ENCODE peak calls at places on chromosomes 7 and 10, in ten cellular contexts. R is uterus, T is cardiac muscle cell, Z is HCT116, L is HL-60, P is dorsolateral prefrontal cortex, F is GM23338, W is AG09309, G is fibroblast of pulmonary artery, B is right lobe of liver. K is an unnamed sample.

GRCh38 chr7:111424768-111425167 is 137.5 kb downstream of the IMMP2L start:
- DNase-seq in R (no peak), T (no peak), Z (no peak), L (no peak), P (no peak), F (no peak), W (no peak), G (peak), B (no peak), K (no peak)

GRCh38 chr7:150383710-150384397 is 4.7 kb downstream of the ZNF775 start:
- DNase-seq in R (no peak), T (peak), Z (no peak), L (no peak), P (peak), F (peak), W (no peak), G (no peak), B (peak), K (no peak)

GRCh38 chr7:108079291-108080057 is 50.7 kb downstream of the LAMB4 start:
- DNase-seq in R (no peak), T (no peak), Z (no peak), L (no peak), P (no peak), F (no peak), W (peak), G (peak), B (no peak), K (no peak)

GRCh38 chr7:22723171-22723601 is 3.8 kb upstream of the IL6 start:
- DNase-seq in R (peak), T (peak), Z (no peak), L (no peak), P (no peak), F (no peak), W (no peak), G (peak), B (peak), K (no peak)

GRCh38 chr7:52995676-52996075 is 39.8 kb upstream of the POM121L12 start:
- DNase-seq in R (no peak), T (no peak), Z (no peak), L (no peak), P (no peak), F (no peak), W (no peak), G (no peak), B (no peak), K (no peak)

GRCh38 chr7:87223666-87224065 is 4.1 kb upstream of the TMEM243 start:
- DNase-seq in R (no peak), T (no peak), Z (no peak), L (no peak), P (no peak), F (no peak), W (no peak), G (no peak), B (no peak), K (no peak)

GRCh38 chr7:131027287-131027773 is 293.3 kb upstream of the KLF14 start:
- DNase-seq in R (peak), T (no peak), Z (no peak), L (peak), P (no peak), F (no peak), W (peak), G (peak), B (no peak), K (no peak)

GRCh38 chr10:128178319-128178937 is 52.2 kb upstream of the MKI67 start:
- DNase-seq in R (no peak), T (peak), Z (peak), L (no peak), P (no peak), F (peak), W (no peak), G (peak), B (no peak), K (no peak)

GRCh38 chr7:116438274-116438673 is 61.3 kb upstream of the CAV2 start:
- DNase-seq in R (no peak), T (no peak), Z (no peak), L (no peak), P (no peak), F (peak), W (peak), G (no peak), B (no peak), K (no peak)
- TF ChIP-seq CTCF in R (no peak), T (peak), Z (peak), L (no peak), P (no peak), F (no peak), W (peak), G (peak), B (peak), K (peak)

DNA sequence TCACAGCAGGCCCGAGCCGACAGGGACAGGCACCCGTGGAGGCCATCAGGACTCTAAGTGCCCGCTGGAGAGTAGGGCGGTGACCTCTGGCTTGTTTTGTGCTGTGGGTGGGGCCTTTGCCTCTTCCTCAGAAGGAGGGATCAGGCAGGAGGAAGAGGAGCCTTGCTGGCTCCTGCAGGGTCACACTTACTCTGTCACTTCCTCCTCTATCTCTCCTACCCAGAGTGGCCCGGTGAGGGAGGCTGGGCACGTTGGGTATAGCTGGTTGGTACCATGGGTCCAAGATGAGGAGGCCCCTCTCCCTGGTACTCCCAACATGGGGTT is 54.6 kb upstream of the CACUL1 start:
- DNase-seq in R (no peak), T (no peak), Z (no peak), L (no peak), P (no peak), F (no peak), W (no peak), G (no peak), B (no peak), K (no peak)
- H3K4me3 ChIP-seq in R (no peak), T (no peak), Z (no peak), L (no peak), P (no peak), F (no peak), W (no peak), G (no peak), B (no peak), K (no peak)

GRCh38 chr10:45811075-45811474 is 36.2 kb downstream of the AGAP4 start:
- DNase-seq in R (no peak), T (no peak), Z (no peak), L (peak), P (no peak), F (no peak), W (no peak), G (no peak), B (peak), K (no peak)

DNA sequence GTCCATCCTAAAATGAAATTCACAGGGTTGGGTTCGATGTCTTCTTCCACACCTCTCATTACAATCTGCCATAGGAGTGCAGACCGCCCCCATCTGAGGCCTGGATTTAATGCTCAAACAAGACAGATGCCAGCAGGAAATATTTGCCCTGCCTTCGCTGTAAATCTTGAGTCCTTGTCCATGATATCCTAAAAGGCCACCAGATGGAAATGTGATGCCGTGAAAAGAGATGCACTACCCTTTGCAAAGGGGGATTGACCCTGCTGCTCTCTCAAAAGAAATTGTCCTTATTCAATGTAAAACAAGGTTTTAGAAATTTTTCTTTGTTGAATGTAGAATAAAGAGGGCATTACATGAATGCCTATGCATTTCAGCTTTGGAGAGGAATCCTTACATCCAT is 37.5 kb downstream of the AGAP4 start:
- DNase-seq in R (no peak), T (no peak), Z (no peak), L (no peak), P (no peak), F (peak), W (no peak), G (peak), B (no peak), K (no peak)
- TF ChIP-seq CTCF in R (no peak), T (peak), Z (no peak), L (no peak), P (no peak), F (no peak), W (no peak), G (peak), B (no peak), K (no peak)

GRCh38 chr10:35420827-35421552 is 84.7 kb downstream of the CCNY start:
- DNase-seq in R (no peak), T (no peak), Z (no peak), L (no peak), P (no peak), F (no peak), W (no peak), G (no peak), B (no peak), K (no peak)
- H3K4me3 ChIP-seq in R (no peak), T (no peak), Z (no peak), L (no peak), P (no peak), F (no peak), W (no peak), G (no peak), B (no peak), K (no peak)

GRCh38 chr10:4267084-4267774 is 482.2 kb upstream of the KLF6 start:
- DNase-seq in R (no peak), T (peak), Z (peak), L (no peak), P (no peak), F (no peak), W (no peak), G (peak), B (no peak), K (no peak)
- TF ChIP-seq CTCF in R (peak), T (peak), Z (peak), L (no peak), P (no peak), F (peak), W (peak), G (peak), B (no peak), K (peak)

DNA sequence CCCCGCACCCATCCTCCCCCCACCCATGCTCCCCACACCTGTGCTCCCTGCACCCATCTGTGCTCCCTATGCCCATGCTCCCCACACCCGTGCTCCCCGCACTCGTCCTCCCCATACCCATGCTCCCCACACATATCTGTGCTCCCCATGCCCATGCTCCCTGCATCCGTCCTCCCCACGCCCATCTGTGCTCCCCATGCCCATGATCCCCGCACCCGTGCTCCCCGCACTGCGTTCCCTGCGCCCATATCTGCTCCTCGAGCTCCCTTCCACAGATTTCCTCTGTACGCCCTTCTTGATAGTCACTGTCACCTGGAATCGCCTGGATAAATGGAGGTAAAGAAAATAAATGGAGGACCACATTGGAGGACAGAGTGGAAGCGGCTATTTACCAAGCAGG is 9.9 kb downstream of the DIP2C start:
- DNase-seq in R (no peak), T (no peak), Z (no peak), L (no peak), P (no peak), F (no peak), W (no peak), G (no peak), B (no peak), K (no peak)
- H3K4me3 ChIP-seq in R (no peak), T (no peak), Z (no peak), L (no peak), P (no peak), F (no peak), W (no peak), G (no peak), B (no peak), K (no peak)

GRCh38 chr10:58963101-58963534 is 213.3 kb upstream of the PHYHIPL start:
- DNase-seq in R (no peak), T (peak), Z (no peak), L (no peak), P (no peak), F (peak), W (no peak), G (no peak), B (no peak), K (no peak)
- TF ChIP-seq CTCF in R (no peak), T (peak), Z (peak), L (peak), P (peak), F (peak), W (peak), G (peak), B (peak), K (peak)

GRCh38 chr7:20784311-20785210 is 2.1 kb downstream of the SP8 start:
- DNase-seq in R (no peak), T (peak), Z (no peak), L (no peak), P (no peak), F (peak), W (no peak), G (no peak), B (no peak), K (peak)
- H3K4me3 ChIP-seq in R (no peak), T (peak), Z (no peak), L (no peak), P (peak), F (peak), W (no peak), G (no peak), B (no peak), K (peak)